ENCODE peak calls at places on chromosomes 6 and 20, in four cellular contexts. Q, V, B and X are unnamed samples.

GRCh38 chr6:145882121-145882531 is 67.5 kb upstream of the FBXO30 start:
- DNase-seq in B (no peak), Q (no peak), V (no peak), X (no peak)

GRCh38 chr6:121504227-121504626 is 68.8 kb downstream of the GJA1 start:
- DNase-seq in V (no peak), Q (no peak), B (no peak), X (no peak)

GRCh38 chr20:63135411-63135810 is 80.5 kb downstream of the YTHDF1 start:
- DNase-seq in V (no peak), B (no peak), Q (no peak), X (no peak)

GRCh38 chr20:46179811-46180326 is 61.8 kb downstream of the CD40 start:
- DNase-seq in V (no peak), Q (no peak), B (no peak), X (no peak)

GRCh38 chr6:20811112-20811746 is 277.0 kb downstream of the CDKAL1 start:
- DNase-seq in V (no peak), B (no peak), Q (no peak), X (no peak)

GRCh38 chr6:118770835-118771234 is 119.4 kb upstream of the CEP85L start:
- DNase-seq in Q (no peak), B (no peak), V (no peak), X (no peak)

GRCh38 chr6:33295621-33296369 is 2.9 kb downstream of the RGL2 start:
- DNase-seq in Q (no peak), B (no peak), V (no peak), X (no peak)

GRCh38 chr6:137832110-137832509 is 34.9 kb upstream of the TNFAIP3 start:
- DNase-seq in B (no peak), V (no peak), Q (no peak), X (no peak)

GRCh38 chr20:25196701-25197120 is 1.2 kb downstream of the ENTPD6 start:
- DNase-seq in V (no peak), Q (no peak), B (no peak), X (no peak)

GRCh38 chr6:166419268-166419667 is 36.5 kb upstream of the MPC1 start:
- DNase-seq in B (no peak), Q (no peak), V (peak), X (no peak)

GRCh38 chr20:4022386-4023350 is 7.3 kb upstream of the RNF24 start:
- DNase-seq in Q (no peak), B (no peak), V (no peak), X (no peak)

GRCh38 chr6:133892444-133893323 is 3.8 kb downstream of the TCF21 start:
- DNase-seq in B (no peak), V (no peak), Q (no peak), X (no peak)